ENCODE peak calls at places on chromosomes 4 and X, in ten cellular contexts. Q is fibroblast of lung; R is Peyer's patch; S is IMR-90; A is pancreas; T is OCI-LY7; F is CD8-positive, alpha-beta T cell; D is breast epithelium; O is endodermal cell; I is MM.1S. Y is an unnamed sample.
A peak's percentile ranks its signal among the peaks of the same experiment; 100 is the strongest.

GRCh38 chr4:2364654-2365053 is 53.8 kb downstream of the ZFYVE28 start:
- DNase-seq in Q (peak; percentile 51), R (peak; percentile 43), S (no peak), A (peak; percentile 80), T (no peak), F (peak; percentile 60), D (no peak), O (peak; percentile 36), I (no peak), Y (peak; percentile 55)

GRCh38 chrX:47991263-47992092 is 12.3 kb downstream of the ZNF182 start:
- DNase-seq in Q (peak; percentile 27), R (no peak), S (peak; percentile 53), A (no peak), T (peak; percentile 44), F (no peak), D (no peak), O (no peak), I (no peak), Y (no peak)

GRCh38 chr4:153649572-153649991 is 34.5 kb upstream of the TLR2 start:
- DNase-seq in Q (peak; percentile 28), R (no peak), S (peak; percentile 42), A (no peak), T (peak; percentile 73), F (no peak), D (no peak), O (no peak), I (no peak), Y (peak; percentile 20)

GRCh38 chr4:6257243-6258025 is 12.2 kb upstream of the WFS1 start:
- DNase-seq in Q (no peak), R (no peak), S (no peak), A (peak; percentile 28), T (no peak), F (no peak), D (no peak), O (peak; percentile 86), I (no peak), Y (peak; percentile 28)

GRCh38 chr4:39259571-39260330 is 77.4 kb downstream of the WDR19 start:
- DNase-seq in Q (peak; percentile 24), R (no peak), S (peak; percentile 86), A (no peak), T (no peak), F (no peak), D (no peak), O (no peak), I (no peak), Y (no peak)

GRCh38 chr4:100311181-100311580 is 120.9 kb upstream of the DDIT4L start:
- DNase-seq in Q (no peak), R (no peak), S (no peak), A (no peak), T (no peak), F (no peak), D (no peak), O (peak; percentile 66), I (no peak), Y (no peak)

GRCh38 chr4:150244600-150244999 is 166.4 kb downstream of the DCLK2 start:
- DNase-seq in Q (peak; percentile 80), R (no peak), S (peak; percentile 78), A (no peak), T (no peak), F (no peak), D (no peak), O (no peak), I (no peak), Y (no peak)

GRCh38 chr4:110959041-110959643 is 336.3 kb upstream of the PITX2 start:
- DNase-seq in Q (peak; percentile 54), R (no peak), S (peak; percentile 30), A (no peak), T (peak; percentile 36), F (no peak), D (no peak), O (no peak), I (no peak), Y (no peak)

GRCh38 chr4:121712783-121713182 is 16.0 kb upstream of the ANXA5 start:
- DNase-seq in Q (no peak), R (no peak), S (no peak), A (no peak), T (no peak), F (no peak), D (no peak), O (no peak), I (no peak), Y (no peak)

GRCh38 chr4:121714548-121714947 is 17.8 kb upstream of the ANXA5 start:
- DNase-seq in Q (no peak), R (no peak), S (no peak), A (no peak), T (no peak), F (no peak), D (no peak), O (no peak), I (no peak), Y (no peak)

GRCh38 chr4:121711263-121712000 is 14.7 kb upstream of the ANXA5 start:
- DNase-seq in Q (peak; percentile 96), R (peak; percentile 36), S (peak; percentile 97), A (peak; percentile 43), T (no peak), F (no peak), D (peak; percentile 78), O (peak; percentile 97), I (peak; percentile 21), Y (peak; percentile 67)

GRCh38 chr4:121709766-121710405 is 13.1 kb upstream of the ANXA5 start:
- DNase-seq in Q (no peak), R (no peak), S (no peak), A (no peak), T (no peak), F (no peak), D (no peak), O (no peak), I (no peak), Y (no peak)

DNA sequence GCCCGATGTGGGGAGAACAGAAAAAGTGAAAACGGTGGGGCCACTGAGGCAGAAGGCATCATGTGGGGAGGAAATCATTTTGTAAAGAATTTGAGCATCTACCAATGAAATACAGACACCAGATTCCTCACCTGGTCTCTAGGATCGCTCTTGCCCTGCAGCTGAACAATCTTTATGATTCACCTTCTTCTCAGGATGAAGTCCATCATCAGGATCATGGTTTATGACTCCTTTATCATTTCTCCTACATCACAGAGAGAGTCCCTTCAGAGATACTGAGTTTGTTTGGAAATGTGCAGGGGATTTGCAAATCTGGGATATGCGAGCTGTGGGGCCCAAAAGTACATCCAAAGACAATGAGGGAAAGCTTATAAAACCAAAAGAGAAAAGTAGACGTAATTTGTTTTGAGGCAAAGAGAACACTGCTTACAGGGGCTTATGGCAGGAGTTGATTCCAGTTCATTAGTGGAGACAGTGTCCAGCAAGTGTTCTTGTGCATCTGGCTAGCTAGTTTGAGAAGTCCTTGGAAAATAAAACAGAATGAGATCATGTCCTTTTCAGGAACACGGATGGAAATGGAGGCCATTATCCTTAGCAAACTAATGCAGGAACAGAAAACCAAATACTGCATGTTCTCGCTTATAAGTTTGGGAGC is 15.3 kb upstream of the ANXA5 start:
- DNase-seq in Q (no peak), R (no peak), S (no peak), A (no peak), T (no peak), F (no peak), D (no peak), O (no peak), I (no peak), Y (no peak)
- H3K4me3 ChIP-seq in Q (no peak overlapping the region), R (no peak overlapping the region), S (no peak overlapping the region), A (no peak overlapping the region), T (no peak overlapping the region), F (no peak overlapping the region), D (peak overlapping the region; percentile 19), O (peak overlapping the region; percentile 75), I (no peak overlapping the region), Y (no peak overlapping the region)

GRCh38 chr4:11704136-11704535 is 275.4 kb upstream of the HS3ST1 start:
- DNase-seq in Q (no peak), R (no peak), S (no peak), A (no peak), T (no peak), F (no peak), D (no peak), O (no peak), I (no peak), Y (no peak)

GRCh38 chr4:11698846-11699590 is 270.3 kb upstream of the HS3ST1 start:
- DNase-seq in Q (peak; percentile 37), R (no peak), S (peak; percentile 80), A (no peak), T (no peak), F (no peak), D (no peak), O (no peak), I (no peak), Y (no peak)

GRCh38 chr4:11702886-11703555 is 274.3 kb upstream of the HS3ST1 start:
- DNase-seq in Q (no peak), R (no peak), S (no peak), A (no peak), T (no peak), F (no peak), D (peak; percentile 30), O (no peak), I (no peak), Y (no peak)

GRCh38 chr4:11700751-11701226 is 272.1 kb upstream of the HS3ST1 start:
- DNase-seq in Q (peak; percentile 28), R (no peak), S (peak; percentile 74), A (no peak), T (no peak), F (no peak), D (no peak), O (no peak), I (no peak), Y (no peak)

DNA sequence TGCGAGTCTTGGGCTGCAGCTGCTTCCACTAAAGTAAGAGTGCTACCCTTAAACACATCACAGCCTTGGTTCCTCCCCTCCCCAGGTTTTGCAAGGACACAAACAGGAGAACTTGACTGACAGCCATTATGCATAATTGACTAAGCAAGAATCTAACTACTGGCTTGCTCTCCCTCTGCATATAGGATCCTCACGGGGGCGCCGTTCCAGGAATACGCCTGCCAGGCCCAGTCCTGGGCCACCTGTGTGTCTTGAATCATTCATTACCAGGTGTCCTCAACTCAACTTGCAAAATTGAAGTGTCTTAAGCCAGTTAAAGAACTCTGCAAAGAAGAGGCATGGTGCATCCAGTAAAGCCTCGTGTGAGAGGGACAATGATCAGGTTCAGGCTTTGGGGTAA is 273.3 kb upstream of the HS3ST1 start:
- DNase-seq in Q (no peak), R (no peak), S (no peak), A (peak; percentile 39), T (no peak), F (no peak), D (no peak), O (peak; percentile 62), I (no peak), Y (no peak)
- TF ChIP-seq CTCF in Q (no peak), R (no peak), S (no peak), A (no peak), T (peak; percentile 18), F (no peak), D (no peak), O (peak; percentile 56), I (no peak), Y (no peak)

DNA sequence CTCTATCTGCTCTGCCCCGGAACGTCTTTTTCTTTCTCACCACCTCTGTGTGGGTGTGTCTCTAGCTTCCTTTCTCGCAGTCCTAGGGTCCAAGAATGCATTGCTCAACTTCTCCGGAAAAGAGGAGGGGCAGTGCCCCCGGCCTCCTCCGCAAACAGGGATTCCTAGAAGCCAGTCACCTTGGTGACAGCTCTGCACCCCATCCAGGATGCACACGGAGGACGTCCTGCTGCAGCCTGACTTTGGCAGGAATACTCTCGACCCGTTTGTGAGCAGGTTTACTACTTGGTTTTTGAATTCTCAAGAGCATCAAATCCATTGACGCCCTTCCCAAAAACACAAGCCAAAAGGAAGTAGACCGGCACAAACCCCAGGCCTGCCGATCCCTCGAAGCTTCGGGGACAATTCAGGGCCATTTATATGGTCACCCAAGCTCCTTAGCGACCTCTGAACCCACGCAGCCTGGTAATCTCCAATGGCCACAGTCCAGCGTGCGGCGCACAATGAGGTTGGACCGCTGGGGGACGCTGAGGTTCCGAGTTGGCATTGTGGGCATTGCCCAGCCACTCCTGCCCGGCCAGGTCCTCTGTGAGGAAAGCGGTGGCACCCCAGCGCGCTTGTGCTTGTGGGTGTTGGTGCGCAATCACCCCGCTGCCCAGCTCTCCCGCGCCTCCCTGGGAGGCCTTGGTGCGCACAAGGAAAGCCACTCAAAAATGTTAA is 9.8 kb downstream of the NKX3-2 start:
- DNase-seq in Q (no peak), R (no peak), S (no peak), A (peak; percentile 62), T (no peak), F (no peak), D (no peak), O (no peak), I (peak; percentile 4), Y (no peak)
- H3K9me3 ChIP-seq in Q (no peaks in the 10 kb centered on the region), R (no peaks in the 10 kb centered on the region), S (peaks cover 13% of the 10 kb centered on the region), A (no peaks in the 10 kb centered on the region), T (no peaks in the 10 kb centered on the region), F (no peaks in the 10 kb centered on the region), D (peaks cover 17% of the 10 kb centered on the region), O (no peaks in the 10 kb centered on the region), I (no peaks in the 10 kb centered on the region), Y (no peaks in the 10 kb centered on the region)

DNA sequence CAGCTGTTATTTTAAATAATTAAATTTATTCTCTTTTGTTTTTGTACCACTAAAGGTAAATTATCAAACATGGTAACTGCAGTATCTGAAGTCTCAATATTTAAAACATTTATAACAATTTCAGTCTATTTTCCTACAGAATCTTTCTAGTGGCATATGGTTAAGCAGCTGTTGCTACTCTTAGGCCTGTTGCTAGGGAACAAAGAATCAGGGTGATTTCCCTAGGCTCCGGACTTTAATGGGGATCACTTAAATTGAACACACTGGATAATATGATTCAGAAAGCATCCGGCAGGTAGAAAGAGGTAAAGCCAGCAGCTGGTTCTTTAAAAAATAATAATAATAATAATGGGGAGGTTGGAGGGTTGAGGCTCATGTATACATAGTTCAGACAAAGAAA is 17.6 kb downstream of the FBXO8 start:
- DNase-seq in Q (no peak), R (no peak), S (no peak), A (no peak), T (no peak), F (no peak), D (no peak), O (no peak), I (no peak), Y (no peak)
- H3K4me3 ChIP-seq in Q (no peak overlapping the region), R (no peak overlapping the region), S (no peak overlapping the region), A (no peak overlapping the region), T (no peak overlapping the region), F (no peak overlapping the region), D (no peak overlapping the region), O (no peak overlapping the region), I (no peak overlapping the region), Y (no peak overlapping the region)